ENCODE peak calls at places on chromosome 1, in eight cellular contexts. U, B, K, C, Q, F, P and Y are unnamed samples.
A peak's percentile ranks its signal among the peaks of the same experiment; 100 is the strongest.

GRCh38 chr1:230763927-230764591 is 16.9 kb downstream of the CAPN9 start:
- DNase-seq in U (no peak), F (no peak), C (no peak), Q (no peak), B (no peak), P (no peak), K (no peak), Y (no peak)

GRCh38 chr1:196732526-196732925 is 42.1 kb upstream of the CFHR3 start:
- DNase-seq in F (no peak), Q (peak; percentile 4), U (no peak), P (no peak), C (no peak), B (peak; percentile 9), K (peak; percentile 3), Y (no peak)

GRCh38 chr1:55474168-55474786 is 259.1 kb upstream of the USP24 start:
- DNase-seq in Q (peak; percentile 31), F (no peak), C (peak; percentile 54), P (no peak), U (peak; percentile 49), K (peak; percentile 48), B (peak; percentile 56), Y (no peak)

GRCh38 chr1:160818207-160818935 is 22.4 kb downstream of the LY9 start:
- DNase-seq in C (no peak), B (no peak), F (no peak), K (no peak), U (no peak), P (no peak), Q (no peak), Y (no peak)

GRCh38 chr1:59083946-59084865 is 212.7 kb upstream of the FGGY start:
- DNase-seq in U (no peak), B (no peak), K (peak; percentile 64), Q (peak; percentile 82), C (peak; percentile 41), F (no peak), P (no peak), Y (no peak)

GRCh38 chr1:11761988-11762406 is at the start of gene C1orf167:
- DNase-seq in Q (no peak), C (no peak), U (no peak), B (no peak), F (no peak), K (no peak), P (no peak), Y (peak; percentile 83)

GRCh38 chr1:35449334-35450008 is 107.7 kb downstream of the KIAA0319L start:
- DNase-seq in P (no peak), C (peak; percentile 99), B (peak; percentile 97), U (peak; percentile 96), Q (peak; percentile 88), K (peak; percentile 95), F (peak; percentile 70), Y (no peak)

GRCh38 chr1:3564921-3565831 is 46.1 kb downstream of the MEGF6 start:
- DNase-seq in B (no peak), U (no peak), P (peak; percentile 30), K (peak; percentile 42), F (no peak), C (peak; percentile 10), Q (no peak), Y (peak; percentile 87)

GRCh38 chr1:205458777-205459566 is 3.1 kb upstream of the BLACAT1 start:
- DNase-seq in F (no peak), C (peak; percentile 58), U (peak; percentile 33), Q (peak; percentile 44), K (peak; percentile 71), B (peak; percentile 69), P (no peak), Y (peak; percentile 80)

GRCh38 chr1:27884182-27884954 is 12.0 kb downstream of the THEMIS2 start:
- DNase-seq in Q (no peak), C (no peak), P (no peak), F (no peak), U (no peak), B (no peak), K (no peak), Y (no peak)

GRCh38 chr1:159913451-159914192 is 11.7 kb downstream of the TAGLN2 start:
- DNase-seq in B (no peak), C (no peak), Q (no peak), F (no peak), K (no peak), U (no peak), P (no peak), Y (no peak)

GRCh38 chr1:6111571-6111970 is 65.9 kb downstream of the KCNAB2 start:
- DNase-seq in P (no peak), B (no peak), K (no peak), C (no peak), F (no peak), Q (peak; percentile 84), U (no peak), Y (no peak)

GRCh38 chr1:25766721-25767436 is 33.1 kb upstream of the SELENON start:
- DNase-seq in B (no peak), F (no peak), Q (no peak), U (no peak), K (no peak), P (peak; percentile 67), C (no peak), Y (no peak)

GRCh38 chr1:45722809-45723208 is 27.6 kb downstream of the IPP start:
- DNase-seq in K (peak; percentile 69), B (peak; percentile 40), Q (no peak), U (peak; percentile 15), C (peak; percentile 6), P (no peak), F (no peak), Y (no peak)

GRCh38 chr1:234256359-234256758 is 116.9 kb upstream of the COA6 start:
- DNase-seq in C (peak; percentile 12), U (no peak), K (peak; percentile 73), Q (peak; percentile 86), B (peak; percentile 51), P (no peak), F (no peak), Y (no peak)

GRCh38 chr1:77413541-77414335 is 131.9 kb downstream of the AK5 start:
- DNase-seq in P (no peak), U (no peak), Q (no peak), B (no peak), F (no peak), K (no peak), C (no peak), Y (no peak)

GRCh38 chr1:89085781-89086180 is 20.8 kb upstream of the GBP1 start:
- DNase-seq in U (peak; percentile 37), P (no peak), K (peak; percentile 58), F (no peak), B (peak; percentile 41), C (peak; percentile 56), Q (no peak), Y (no peak)

GRCh38 chr1:209318302-209319056 is 265.0 kb upstream of the CAMK1G start:
- DNase-seq in P (no peak), F (no peak), C (peak; percentile 35), Q (peak; percentile 48), B (peak; percentile 17), K (peak; percentile 45), U (peak; percentile 47), Y (no peak)

GRCh38 chr1:32742132-32742947 is 39.8 kb upstream of the SYNC start:
- DNase-seq in C (no peak), K (no peak), U (no peak), F (no peak), P (no peak), B (no peak), Q (no peak), Y (no peak)

GRCh38 chr1:100941580-100942216 is 45.8 kb downstream of the SLC30A7 start:
- DNase-seq in Q (no peak), C (no peak), B (no peak), U (no peak), K (no peak), F (no peak), P (no peak), Y (no peak)

GRCh38 chr1:165408518-165408917 is 36.4 kb downstream of the RXRG start:
- DNase-seq in Q (peak; percentile 81), C (peak; percentile 37), K (peak; percentile 41), P (no peak), U (no peak), B (peak; percentile 45), F (no peak), Y (no peak)

GRCh38 chr1:116115476-116115875 is 4.3 kb downstream of the MAB21L3 start:
- DNase-seq in P (no peak), F (peak; percentile 84), B (peak; percentile 82), C (peak; percentile 75), U (peak; percentile 44), K (peak; percentile 97), Q (peak; percentile 41), Y (no peak)

GRCh38 chr1:228753933-228754332 is 18.7 kb downstream of the RHOU start:
- DNase-seq in F (no peak), B (no peak), K (no peak), Q (no peak), U (no peak), P (no peak), C (no peak), Y (no peak)

GRCh38 chr1:38973659-38974437 is 17.2 kb upstream of the AKIRIN1 start:
- DNase-seq in C (no peak), Q (no peak), U (no peak), B (no peak), K (no peak), P (no peak), F (no peak), Y (no peak)

GRCh38 chr1:184163674-184164470 is 112.3 kb downstream of the TSEN15 start:
- DNase-seq in Q (peak; percentile 89), C (peak; percentile 89), K (peak; percentile 91), B (peak; percentile 77), F (no peak), U (peak; percentile 80), P (no peak), Y (no peak)

GRCh38 chr1:168759077-168759476 is 30.1 kb upstream of the DPT start:
- DNase-seq in Q (no peak), F (no peak), C (no peak), U (no peak), P (no peak), K (no peak), B (no peak), Y (no peak)

GRCh38 chr1:155455588-155456195 is 106.9 kb downstream of the ASH1L start:
- DNase-seq in F (no peak), Q (peak; percentile 31), U (no peak), C (peak; percentile 46), B (peak; percentile 45), K (peak; percentile 34), P (peak; percentile 24), Y (no peak)

GRCh38 chr1:180909462-180909976 is 3.2 kb upstream of the KIAA1614 start:
- DNase-seq in B (no peak), P (no peak), U (no peak), Q (no peak), C (no peak), K (no peak), F (no peak), Y (no peak)

GRCh38 chr1:112253366-112253765 is 142.6 kb upstream of the CTTNBP2NL start:
- DNase-seq in C (no peak), K (no peak), B (no peak), F (no peak), U (no peak), Q (no peak), P (no peak), Y (no peak)

GRCh38 chr1:210233495-210234253 is 1.1 kb downstream of the SERTAD4 start:
- DNase-seq in C (peak; percentile 52), Q (peak; percentile 85), K (peak; percentile 66), B (peak; percentile 64), U (no peak), P (peak; percentile 54), F (no peak), Y (no peak)

GRCh38 chr1:8598783-8599182 is 218.7 kb downstream of the RERE start:
- DNase-seq in U (no peak), Q (no peak), B (peak; percentile 18), P (peak; percentile 26), C (peak; percentile 35), F (no peak), K (no peak), Y (no peak)

GRCh38 chr1:14815175-14815882 is 216.8 kb downstream of the KAZN start:
- DNase-seq in F (no peak), U (no peak), K (no peak), B (peak; percentile 79), Q (no peak), C (peak; percentile 4), P (peak; percentile 67), Y (no peak)

GRCh38 chr1:202084791-202085681 is 37.7 kb upstream of the GPR37L1 start:
- DNase-seq in P (no peak), B (no peak), Q (no peak), U (no peak), K (no peak), C (no peak), F (no peak), Y (no peak)

GRCh38 chr1:10891081-10891480 is 94.6 kb upstream of the CASZ1 start:
- DNase-seq in C (no peak), P (no peak), U (no peak), Q (no peak), F (no peak), B (no peak), K (no peak), Y (no peak)